ENCODE peak calls at places on chromosomes 12 and 14, in four cellular contexts. Q is upper lobe of left lung, V is SK-N-SH, P is K562. Z is an unnamed sample.

GRCh38 chr12:108090107-108090899 is 38.8 kb upstream of the WSCD2 start:
- DNase-seq in Q (no peak), V (no peak), P (no peak), Z (no peak)

GRCh38 chr12:41032386-41032785 is 155.7 kb upstream of the PDZRN4 start:
- DNase-seq in P (no peak), V (no peak), Q (no peak), Z (no peak)

GRCh38 chr14:52069617-52070431 is 965 bp upstream of the NID2 start:
- DNase-seq in Q (no peak), P (no peak), V (no peak), Z (no peak)

GRCh38 chr14:86961106-86961716 is 1031.8 kb downstream of the GALC start:
- DNase-seq in V (peak; percentile 29), P (peak; percentile 17), Q (no peak), Z (no peak)

GRCh38 chr14:101563654-101564443 is 2.6 kb downstream of the DIO3 start:
- DNase-seq in V (peak; percentile 61), P (no peak), Q (no peak), Z (no peak)

GRCh38 chr12:14157129-14157747 is 175.8 kb upstream of the GRIN2B start:
- DNase-seq in P (no peak), Q (no peak), V (no peak), Z (no peak)

GRCh38 chr12:120932058-120932457 is 27.9 kb upstream of the SPPL3 start:
- DNase-seq in P (no peak), V (no peak), Q (no peak), Z (no peak)

GRCh38 chr12:3049596-3050314 is 27.4 kb upstream of the TSPAN9 start:
- DNase-seq in P (peak; percentile 3), Q (no peak), V (no peak), Z (no peak)

GRCh38 chr12:4432878-4433820 is 12.5 kb downstream of the FGF6 start:
- DNase-seq in Q (no peak), V (no peak), P (no peak), Z (no peak)

GRCh38 chr12:51482808-51483532 is 58.3 kb downstream of the SLC4A8 start:
- DNase-seq in V (no peak), Q (no peak), P (no peak), Z (no peak)

GRCh38 chr14:104299993-104300761 is 161.8 kb downstream of the KIF26A start:
- DNase-seq in P (no peak), V (peak; percentile 68), Q (no peak), Z (peak; percentile 62)

GRCh38 chr12:52528641-52529143 is 8.5 kb upstream of the KRT5 start:
- DNase-seq in P (no peak), Q (no peak), V (no peak), Z (no peak)

GRCh38 chr12:27542628-27543027 is 18.6 kb downstream of the PPFIBP1 start:
- DNase-seq in P (no peak), Q (no peak), V (no peak), Z (no peak)

GRCh38 chr14:29810064-29810463 is 117.6 kb downstream of the PRKD1 start:
- DNase-seq in V (no peak), P (no peak), Q (no peak), Z (no peak)
- TF ChIP-seq POLR2AphosphoS5 in V (no peak), P (no peak), Q (no peak), Z (no peak)

GRCh38 chr14:63288853-63289252 is 29.9 kb downstream of the GPHB5 start:
- DNase-seq in Q (no peak), V (no peak), P (no peak), Z (no peak)

GRCh38 chr14:63295231-63295685 is 23.5 kb downstream of the GPHB5 start:
- DNase-seq in V (no peak), Q (no peak), P (no peak), Z (no peak)

GRCh38 chr14:63290741-63291286 is 27.9 kb downstream of the GPHB5 start:
- DNase-seq in P (no peak), V (no peak), Q (no peak), Z (no peak)

GRCh38 chr14:63295991-63296630 is 22.6 kb downstream of the GPHB5 start:
- DNase-seq in V (no peak), P (no peak), Q (no peak), Z (no peak)

DNA sequence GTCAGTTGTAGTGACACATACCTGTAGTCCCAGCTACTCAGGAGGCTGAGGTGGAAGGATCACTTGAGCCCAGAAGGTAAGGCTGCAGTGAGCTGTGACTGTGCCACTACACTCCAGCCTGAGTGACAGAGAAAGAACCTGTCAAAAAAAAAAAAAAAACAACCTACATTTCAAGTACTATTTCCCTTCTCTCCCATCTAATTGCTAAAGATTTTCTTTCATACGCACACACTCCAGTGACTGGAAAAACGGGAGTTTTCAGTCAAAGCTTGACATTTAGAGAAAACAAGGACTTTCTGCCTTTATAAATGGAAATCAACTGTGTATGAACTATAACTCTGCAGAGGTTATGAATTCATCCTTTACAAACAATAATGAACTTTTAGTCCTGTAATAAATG is 25.9 kb downstream of the GPHB5 start:
- DNase-seq in P (no peak), V (no peak), Q (no peak), Z (no peak)
- TF ChIP-seq EP300 in P (no peak), V (no peak), Q (no peak), Z (no peak)

GRCh38 chr14:73825551-73826188 is 26.0 kb upstream of the PTGR2 start:
- DNase-seq in P (peak; percentile 85), Q (peak; percentile 93), V (peak; percentile 90), Z (peak; percentile 97)
- TF ChIP-seq POLR2AphosphoS5 in P (no peak), Q (peak; percentile 45), V (no peak), Z (peak; percentile 62)

GRCh38 chr12:123122649-123123048 is 28.2 kb downstream of the PITPNM2 start:
- DNase-seq in P (no peak), V (no peak), Q (no peak), Z (no peak)

GRCh38 chr12:123129651-123130050 is 21.2 kb downstream of the PITPNM2 start:
- DNase-seq in P (no peak), Q (no peak), V (no peak), Z (no peak)

GRCh38 chr12:123131291-123131831 is 19.5 kb downstream of the PITPNM2 start:
- DNase-seq in P (no peak), Q (no peak), V (no peak), Z (no peak)

GRCh38 chr12:123121670-123122069 is 29.2 kb downstream of the PITPNM2 start:
- DNase-seq in Q (no peak), V (no peak), P (no peak), Z (no peak)

GRCh38 chr12:123126294-123127144 is 24.4 kb downstream of the PITPNM2 start:
- DNase-seq in Q (no peak), V (no peak), P (peak; percentile 73), Z (peak; percentile 33)
- TF ChIP-seq EP300 in Q (no peak), V (no peak), P (peak; percentile 73), Z (no peak)

GRCh38 chr14:24314377-24315193 is 3.3 kb downstream of the LTB4R start:
- DNase-seq in V (no peak), P (no peak), Q (no peak), Z (no peak)
- TF ChIP-seq POLR2AphosphoS5 in V (no peak), P (no peak), Q (no peak), Z (no peak)

GRCh38 chr14:25033358-25033757 is 16.6 kb downstream of the STXBP6 start:
- DNase-seq in Q (no peak), P (no peak), V (no peak), Z (no peak)

GRCh38 chr14:25037032-25037431 is 12.9 kb downstream of the STXBP6 start:
- DNase-seq in P (no peak), Q (no peak), V (no peak), Z (no peak)

GRCh38 chr14:25038044-25038668 is 11.8 kb downstream of the STXBP6 start:
- DNase-seq in Q (no peak), P (no peak), V (no peak), Z (no peak)

GRCh38 chr14:25032092-25032784 is 17.7 kb downstream of the STXBP6 start:
- DNase-seq in P (peak; percentile 7), Q (no peak), V (no peak), Z (no peak)

DNA sequence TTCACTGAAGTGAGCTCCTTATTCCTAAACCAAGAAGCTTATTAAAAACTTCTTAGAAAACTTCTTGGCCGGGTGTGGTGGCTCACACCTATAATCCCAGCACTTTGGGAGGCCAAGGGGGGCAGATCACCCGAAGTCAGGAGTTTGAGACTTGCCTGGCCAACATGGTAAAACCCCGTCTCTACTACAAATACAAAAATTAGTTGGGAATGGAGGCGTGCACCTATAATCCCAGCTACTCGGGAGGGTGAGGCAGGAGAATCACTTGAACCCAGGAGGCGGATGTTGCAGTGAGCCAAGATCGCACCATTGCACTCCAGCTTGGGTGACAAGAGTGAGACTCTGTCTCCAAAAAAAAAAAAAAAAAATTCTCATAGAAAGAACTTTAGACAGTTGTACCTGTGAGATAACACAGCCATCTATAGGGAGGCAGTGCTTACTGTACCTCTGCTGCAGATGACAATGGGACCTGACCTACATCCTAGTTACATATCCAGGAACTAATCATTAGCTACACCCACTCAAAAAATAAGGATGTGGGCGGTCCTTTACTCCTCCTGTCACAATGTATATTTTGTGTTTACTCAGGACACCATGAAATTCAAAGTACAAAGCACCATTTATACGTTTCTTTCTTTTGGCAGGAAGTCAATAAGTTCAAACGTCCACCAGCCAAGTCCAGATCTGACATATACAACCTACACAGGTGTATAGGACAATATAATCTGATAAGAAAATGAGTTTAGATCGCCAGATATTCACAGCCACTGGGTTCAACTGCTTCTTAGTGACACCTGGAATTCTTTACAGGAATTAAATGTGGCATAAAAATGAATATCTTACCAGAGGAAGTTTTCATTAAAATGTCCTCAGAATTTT is 14.9 kb downstream of the STXBP6 start:
- DNase-seq in P (no peak), Q (no peak), V (no peak), Z (no peak)
- TF ChIP-seq EP300 in P (no peak), Q (no peak), V (no peak), Z (no peak)